ENCODE peak calls at places on chromosomes 7 and 10, in seven cellular contexts. A is midbrain, Y is putamen, I is neural crest cell, M is NCI-H82, B is Kasumi-1, S is posterior cingulate gyrus. O is an unnamed sample.
A peak's percentile ranks its signal among the peaks of the same experiment; 100 is the strongest.

GRCh38 chr7:95482398-95482797 is 3.3 kb upstream of the ASB4 start:
- DNase-seq in A (no peak), Y (no peak), I (no peak), M (peak; percentile 22), B (no peak), S (no peak), O (no peak)

GRCh38 chr10:54758791-54759190 is 42.2 kb downstream of the PCDH15 start:
- DNase-seq in A (no peak), Y (no peak), I (no peak), M (no peak), B (no peak), S (no peak), O (no peak)

GRCh38 chr10:93589648-93590562 is 11.1 kb downstream of the RBP4 start:
- DNase-seq in A (no peak), Y (no peak), I (no peak), M (peak; percentile 58), B (no peak), S (no peak), O (no peak)

GRCh38 chr10:93447970-93448369 is 34.2 kb downstream of the MYOF start:
- DNase-seq in A (no peak), Y (no peak), I (no peak), M (no peak), B (no peak), S (no peak), O (no peak)

GRCh38 chr10:92640110-92640509 is 47.2 kb downstream of the KIF11 start:
- DNase-seq in A (no peak), Y (no peak), I (no peak), M (no peak), B (no peak), S (no peak), O (no peak)

GRCh38 chr7:152523916-152524315 is 88.1 kb upstream of the KMT2C start:
- DNase-seq in A (peak; percentile 10), Y (peak; percentile 45), I (no peak), M (no peak), B (no peak), S (no peak), O (no peak)

GRCh38 chr10:33134011-33134751 is 176.2 kb upstream of the ITGB1 start:
- DNase-seq in A (no peak), Y (peak; percentile 58), I (no peak), M (no peak), B (no peak), S (no peak), O (no peak)

GRCh38 chr7:5526190-5527037 is 102.8 kb upstream of the TNRC18 start:
- DNase-seq in A (no peak), Y (no peak), I (no peak), M (peak; percentile 70), B (no peak), S (no peak), O (peak; percentile 72)

GRCh38 chr7:88226886-88227516 is 7.2 kb upstream of the SRI start:
- DNase-seq in A (no peak), Y (no peak), I (no peak), M (no peak), B (no peak), S (no peak), O (no peak)

GRCh38 chr7:29327455-29327854 is 132.9 kb downstream of the CHN2 start:
- DNase-seq in A (no peak), Y (no peak), I (no peak), M (no peak), B (no peak), S (no peak), O (no peak)

GRCh38 chr7:127996253-127997071 is 34.8 kb downstream of the LRRC4 start:
- DNase-seq in A (no peak), Y (no peak), I (no peak), M (no peak), B (no peak), S (no peak), O (no peak)

GRCh38 chr7:107208046-107208458 is 39.2 kb downstream of the HBP1 start:
- DNase-seq in A (no peak), Y (no peak), I (no peak), M (no peak), B (no peak), S (no peak), O (no peak)

GRCh38 chr7:1851731-1852531 is 181.9 kb downstream of the ELFN1 start:
- DNase-seq in A (no peak), Y (no peak), I (no peak), M (no peak), B (no peak), S (no peak), O (no peak)

GRCh38 chr10:44752451-44753441 is 158.4 kb upstream of the TMEM72 start:
- DNase-seq in A (no peak), Y (no peak), I (no peak), M (no peak), B (no peak), S (no peak), O (no peak)

GRCh38 chr10:115063702-115064479 is 29.3 kb upstream of the ATRNL1 start:
- DNase-seq in A (no peak), Y (no peak), I (no peak), M (no peak), B (no peak), S (no peak), O (no peak)

GRCh38 chr7:112937651-112938390 is 147.6 kb upstream of the TMEM168 start:
- DNase-seq in A (no peak), Y (no peak), I (no peak), M (no peak), B (peak; percentile 17), S (no peak), O (no peak)

GRCh38 chr10:82394122-82394521 is 519.1 kb downstream of the NRG3 start:
- DNase-seq in A (no peak), Y (no peak), I (no peak), M (no peak), B (no peak), S (peak; percentile 66), O (no peak)

GRCh38 chr10:33935350-33935749 is 600.9 kb upstream of the NRP1 start:
- DNase-seq in A (no peak), Y (no peak), I (no peak), M (no peak), B (no peak), S (no peak), O (no peak)

GRCh38 chr7:16915405-16915804 is 33.6 kb upstream of the AGR3 start:
- DNase-seq in A (no peak), Y (no peak), I (no peak), M (no peak), B (no peak), S (no peak), O (no peak)

GRCh38 chr7:131501930-131502685 is 54.3 kb downstream of the PODXL start:
- DNase-seq in A (no peak), Y (no peak), I (no peak), M (peak; percentile 96), B (no peak), S (no peak), O (no peak)

GRCh38 chr10:22427101-22427500 is 81.8 kb downstream of the SPAG6 start:
- DNase-seq in A (no peak), Y (no peak), I (no peak), M (peak; percentile 3), B (no peak), S (no peak), O (no peak)